ENCODE peak calls at places on chromosomes 1 and 21, in nine cellular contexts. H is CD8-positive, alpha-beta memory T cell; K is A172; D is AG20443; X is cardiac muscle cell; W is effector memory CD8-positive, alpha-beta T cell; V is NCI-H1105 treated with DMSO at 0.1 percent for 48 hours; O is astrocyte of the cerebellum; S is tibial nerve. G is an unnamed sample.

GRCh38 chr1:116138277-116138792 is 27.1 kb downstream of the MAB21L3 start:
- DNase-seq in H (no peak), K (no peak), D (no peak), X (no peak), W (no peak), V (no peak), O (no peak), S (no peak), G (no peak)

GRCh38 chr1:229694053-229694693 is 68.1 kb downstream of the URB2 start:
- DNase-seq in H (no peak), K (peak), D (peak), X (peak), W (no peak), V (peak), O (peak), S (peak), G (no peak)

GRCh38 chr1:240831191-240831631 is 219.3 kb upstream of the GREM2 start:
- DNase-seq in H (no peak), K (peak), D (peak), X (no peak), W (no peak), V (no peak), O (no peak), S (no peak), G (peak)

GRCh38 chr1:58308206-58308605 is 238.3 kb downstream of the OMA1 start:
- DNase-seq in H (no peak), K (no peak), D (no peak), X (no peak), W (no peak), V (no peak), O (no peak), S (no peak), G (no peak)

GRCh38 chr21:36188081-36188681 is 31.6 kb downstream of the DOP1B start:
- DNase-seq in H (no peak), K (no peak), D (no peak), X (no peak), W (no peak), V (no peak), O (no peak), S (no peak), G (peak)

GRCh38 chr1:7899741-7900140 is 40.9 kb downstream of the TNFRSF9 start:
- DNase-seq in H (no peak), K (peak), D (no peak), X (no peak), W (no peak), V (no peak), O (peak), S (no peak), G (no peak)

GRCh38 chr1:157279157-157280140 is 141.3 kb upstream of the ETV3 start:
- DNase-seq in H (no peak), K (no peak), D (no peak), X (no peak), W (no peak), V (no peak), O (no peak), S (no peak), G (no peak)

GRCh38 chr1:171983584-171983983 is 142.3 kb downstream of the DNM3 start:
- DNase-seq in H (no peak), K (peak), D (peak), X (no peak), W (no peak), V (no peak), O (peak), S (no peak), G (no peak)

GRCh38 chr1:214764502-214764901 is 161.5 kb downstream of the CENPF start:
- DNase-seq in H (no peak), K (no peak), D (no peak), X (no peak), W (no peak), V (no peak), O (no peak), S (no peak), G (no peak)

GRCh38 chr21:39705849-39706248 is 39.1 kb upstream of the IGSF5 start:
- DNase-seq in H (no peak), K (no peak), D (no peak), X (no peak), W (no peak), V (no peak), O (no peak), S (no peak), G (no peak)

GRCh38 chr1:10628685-10629084 is 153.9 kb downstream of the PEX14 start:
- DNase-seq in H (peak), K (no peak), D (no peak), X (no peak), W (no peak), V (no peak), O (peak), S (peak), G (no peak)

GRCh38 chr1:173870252-173871075 is 2.3 kb downstream of the ZBTB37 start:
- DNase-seq in H (peak), K (no peak), D (no peak), X (no peak), W (peak), V (no peak), O (no peak), S (no peak), G (no peak)

GRCh38 chr1:234368320-234369032 is 4.8 kb upstream of the COA6 start:
- DNase-seq in H (no peak), K (no peak), D (no peak), X (no peak), W (no peak), V (no peak), O (no peak), S (no peak), G (no peak)

GRCh38 chr1:154253671-154254070 is 18.8 kb upstream of the HAX1 start:
- DNase-seq in H (no peak), K (no peak), D (no peak), X (no peak), W (no peak), V (no peak), O (no peak), S (no peak), G (no peak)

GRCh38 chr1:40848530-40849189 is 13.5 kb downstream of the CITED4 start:
- DNase-seq in H (no peak), K (peak), D (peak), X (peak), W (no peak), V (peak), O (peak), S (peak), G (no peak)

GRCh38 chr1:39645411-39646043 is 6.1 kb upstream of the HEYL start:
- DNase-seq in H (no peak), K (no peak), D (no peak), X (no peak), W (no peak), V (no peak), O (no peak), S (no peak), G (no peak)

GRCh38 chr1:206736878-206737728 is 33.5 kb upstream of the IL19 start:
- DNase-seq in H (peak), K (no peak), D (no peak), X (peak), W (peak), V (no peak), O (no peak), S (no peak), G (no peak)

GRCh38 chr1:73980324-73981040 is 217.5 kb downstream of the LRRIQ3 start:
- DNase-seq in H (no peak), K (peak), D (no peak), X (peak), W (no peak), V (no peak), O (no peak), S (no peak), G (no peak)

GRCh38 chr1:19815801-19816736 is 986 bp upstream of the RNF186 start:
- DNase-seq in H (no peak), K (no peak), D (no peak), X (no peak), W (no peak), V (peak), O (no peak), S (no peak), G (no peak)

GRCh38 chr1:172717722-172718455 is 59.0 kb downstream of the FASLG start:
- DNase-seq in H (no peak), K (no peak), D (peak), X (no peak), W (no peak), V (no peak), O (no peak), S (no peak), G (no peak)

GRCh38 chr1:20697560-20697959 is 20.2 kb downstream of the KIF17 start:
- DNase-seq in H (no peak), K (no peak), D (no peak), X (peak), W (no peak), V (no peak), O (no peak), S (no peak), G (no peak)

G was measured in epithelial cell of prostate.